ENCODE peak calls at places on chromosomes 3 and 15, in five cellular contexts. F is HepG2, Q is IMR-90, S is K562, U is GM12878. K is an unnamed sample.

GRCh38 chr3:150870406-150870805 is 34.8 kb downstream of the MINDY4B start:
- DNase-seq in Q (peak), U (no peak), S (no peak), F (no peak), K (no peak)

GRCh38 chr15:40430271-40430805 is 10.4 kb upstream of the BAHD1 start:
- DNase-seq in S (peak), F (no peak), Q (peak), U (no peak), K (no peak)

GRCh38 chr15:92714071-92714456 is 58.5 kb upstream of the FAM174B start:
- DNase-seq in S (no peak), F (no peak), U (no peak), Q (peak), K (peak)

GRCh38 chr3:52149726-52150125 is 4.5 kb downstream of the POC1A start:
- DNase-seq in F (no peak), Q (no peak), U (no peak), S (no peak), K (no peak)

GRCh38 chr15:89822951-89823701 is 8.5 kb upstream of the ANPEP start:
- DNase-seq in U (no peak), F (no peak), S (no peak), Q (peak), K (peak)

GRCh38 chr3:186383026-186383993 is 21.3 kb upstream of the DGKG start:
- DNase-seq in F (no peak), U (no peak), Q (no peak), S (no peak), K (no peak)

GRCh38 chr3:76051145-76051544 is 265.8 kb upstream of the ZNF717 start:
- DNase-seq in F (no peak), Q (no peak), S (no peak), U (no peak), K (no peak)

GRCh38 chr15:32956006-32956405 is 238.2 kb downstream of the GREM1 start:
- DNase-seq in U (no peak), F (peak), S (peak), Q (peak), K (peak)

GRCh38 chr3:54556630-54557029 is 371.2 kb downstream of the LRTM1 start:
- DNase-seq in F (no peak), U (no peak), Q (no peak), S (no peak), K (no peak)

GRCh38 chr3:43747641-43748040 is 56.9 kb downstream of the ABHD5 start:
- DNase-seq in S (no peak), U (no peak), Q (peak), F (no peak), K (no peak)

GRCh38 chr3:186207515-186207914 is 98.6 kb upstream of the ETV5 start:
- DNase-seq in Q (no peak), U (no peak), S (no peak), F (no peak), K (no peak)

GRCh38 chr3:183427206-183428139 is 946 bp downstream of the MCF2L2 start:
- DNase-seq in S (no peak), U (no peak), Q (no peak), F (no peak), K (peak)

GRCh38 chr3:183430325-183430957 is 2.0 kb upstream of the MCF2L2 start:
- DNase-seq in F (no peak), U (no peak), S (no peak), Q (no peak), K (no peak)

DNA sequence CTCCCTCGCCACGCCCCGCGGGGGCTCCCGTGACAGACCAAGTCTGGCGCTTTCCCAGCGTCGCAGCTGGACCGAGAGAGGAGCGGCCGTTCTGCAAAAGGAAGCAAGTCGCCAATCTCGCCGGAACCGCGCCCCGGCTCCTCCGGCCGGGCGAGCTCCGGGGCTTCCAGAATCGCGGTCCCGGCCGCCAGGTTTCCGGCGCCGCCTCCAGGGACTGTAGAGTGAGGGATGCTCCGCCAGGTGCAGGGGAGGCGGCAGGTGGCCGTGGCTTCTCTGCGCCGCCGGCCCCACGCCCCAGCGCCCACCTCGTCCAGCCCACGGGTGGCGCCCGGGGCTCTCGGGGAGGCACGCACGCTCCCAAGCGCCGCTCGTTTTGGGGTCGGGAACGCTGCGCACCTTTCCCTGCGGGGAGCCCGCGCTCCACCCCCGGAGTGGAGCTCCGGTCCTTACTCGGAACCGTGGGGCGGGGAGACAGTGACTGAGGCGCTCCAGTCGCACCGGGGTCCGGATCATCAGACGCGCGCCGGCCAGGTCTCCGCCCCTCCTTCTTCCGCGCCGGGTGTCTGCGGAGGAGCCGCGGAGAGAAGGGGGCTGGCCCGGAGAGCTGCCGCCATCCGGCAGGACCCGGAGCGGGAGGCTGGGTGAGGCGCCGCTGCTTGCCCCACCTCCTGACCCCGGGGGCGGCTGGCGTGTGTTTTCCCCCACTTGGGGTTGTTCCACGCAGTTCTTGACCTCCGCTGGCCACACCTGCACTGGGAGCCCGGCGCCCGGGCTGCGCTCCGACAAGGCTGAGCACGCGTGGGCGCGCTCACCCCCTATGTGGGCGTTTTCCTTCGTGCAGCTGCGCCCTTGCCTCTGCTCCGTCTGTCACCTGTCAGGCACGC is at the start of gene MCF2L2:
- DNase-seq in Q (peak), U (no peak), S (peak), F (no peak), K (peak)
- TF ChIP-seq MXI1 in Q (no peak), U (no peak), S (no peak), F (no peak), K (peak)

GRCh38 chr3:120497318-120497717 is 46.5 kb upstream of the FSTL1 start:
- DNase-seq in Q (peak), F (no peak), S (no peak), U (no peak), K (no peak)
- TF ChIP-seq MXI1 in Q (no peak), F (no peak), S (no peak), U (no peak), K (no peak)

DNA sequence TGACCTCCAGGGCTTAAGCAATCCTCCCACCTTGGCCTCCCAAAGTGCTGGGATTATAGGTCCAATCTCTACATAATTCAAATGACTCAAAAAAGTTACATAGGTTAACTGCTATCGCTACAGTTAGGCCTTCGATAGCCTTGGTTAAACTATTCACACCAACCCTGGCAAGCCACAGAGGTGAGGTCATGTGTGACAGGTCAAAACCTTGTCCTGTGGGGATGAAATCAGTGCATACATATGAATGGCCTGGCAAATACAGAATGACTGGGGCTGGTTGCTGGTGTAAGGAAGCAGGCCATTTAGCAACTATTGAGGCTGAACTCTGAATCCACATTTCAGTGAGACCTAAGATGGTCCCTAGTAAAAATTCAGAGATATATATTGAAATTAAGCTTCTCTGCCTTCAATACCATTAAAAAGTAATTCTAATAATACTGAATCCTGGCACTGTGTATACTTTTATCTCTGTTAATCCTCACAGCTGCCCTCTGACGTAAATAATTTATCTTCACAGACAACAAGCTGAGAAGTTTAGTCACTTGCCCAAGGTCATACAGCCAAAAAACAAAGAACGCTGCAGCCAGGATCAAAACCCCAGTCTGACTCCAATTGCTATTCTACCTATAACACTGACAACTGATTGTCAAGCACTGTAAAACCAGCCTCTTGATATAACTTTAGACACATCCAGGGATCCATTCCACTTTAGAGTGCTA is 35.3 kb downstream of the MKRN2 start:
- DNase-seq in U (no peak), S (no peak), Q (no peak), F (no peak), K (no peak)
- TF ChIP-seq MXI1 in U (no peak), S (no peak), Q (no peak), F (no peak), K (no peak)

GRCh38 chr3:120244834-120245225 is 40.2 kb downstream of the GPR156 start:
- DNase-seq in U (no peak), F (no peak), S (no peak), Q (no peak), K (no peak)
- TF ChIP-seq MXI1 in U (no peak), F (no peak), S (no peak), Q (no peak), K (no peak)

GRCh38 chr15:90885432-90886290 is 1.4 kb downstream of the FES start:
- DNase-seq in S (peak), F (no peak), U (no peak), Q (peak), K (peak)
- TF ChIP-seq MXI1 in S (no peak), F (no peak), U (no peak), Q (no peak), K (no peak)

GRCh38 chr3:10599444-10599843 is 94.1 kb upstream of the ATP2B2 start:
- DNase-seq in Q (no peak), U (no peak), F (peak), S (no peak), K (no peak)

GRCh38 chr3:10596746-10597448 is 91.5 kb upstream of the ATP2B2 start:
- DNase-seq in Q (no peak), S (no peak), U (no peak), F (no peak), K (no peak)

GRCh38 chr3:10599017-10599416 is 93.6 kb upstream of the ATP2B2 start:
- DNase-seq in S (no peak), Q (no peak), F (no peak), U (no peak), K (no peak)

GRCh38 chr3:10597733-10598132 is 92.3 kb upstream of the ATP2B2 start:
- DNase-seq in F (no peak), U (no peak), Q (no peak), S (no peak), K (no peak)

DNA sequence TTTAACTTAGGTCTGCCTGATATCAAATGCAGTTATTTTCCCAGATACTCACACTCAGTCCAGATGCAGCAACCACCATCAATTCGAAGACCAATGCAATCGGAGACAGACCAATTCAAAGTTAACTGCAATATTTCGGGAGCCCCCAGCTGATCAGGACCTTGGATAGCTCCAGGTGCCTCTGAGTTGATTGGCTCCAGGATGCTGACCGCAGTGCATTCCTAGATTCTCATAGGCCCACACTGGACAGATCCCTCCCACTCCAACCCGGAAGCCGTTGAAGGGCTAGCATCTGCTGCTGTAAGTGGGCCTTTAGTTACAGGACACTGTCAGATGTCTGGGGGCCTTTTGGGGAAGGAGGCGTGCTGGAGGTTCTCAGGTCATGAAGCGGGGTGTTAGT is 89.5 kb upstream of the ATP2B2 start:
- DNase-seq in F (peak), S (peak), Q (peak), U (peak), K (no peak)
- TF ChIP-seq MXI1 in F (no peak), S (no peak), Q (no peak), U (no peak), K (no peak)

GRCh38 chr15:41466711-41467110 is 27.0 kb upstream of the ITPKA start:
- DNase-seq in S (no peak), U (no peak), Q (no peak), F (no peak), K (no peak)
- TF ChIP-seq MXI1 in S (no peak), U (no peak), Q (no peak), F (no peak), K (no peak)